ENCODE peak calls at places on chromosome 4, in seven cellular contexts. M is heart right ventricle, T is stomach, B is substantia nigra, O is endodermal cell, I is cardiac muscle cell, U is GM12878. K is an unnamed sample.

GRCh38 chr4:10371869-10372471 is 85.3 kb downstream of the ZNF518B start:
- DNase-seq in U (no peak), M (no peak), T (no peak), O (peak), I (peak), B (no peak), K (no peak)

GRCh38 chr4:145935253-145936141 is 3.1 kb downstream of the ZNF827 start:
- DNase-seq in I (peak), T (peak), M (peak), U (peak), O (peak), B (no peak), K (no peak)

GRCh38 chr4:75058486-75058885 is 125.6 kb downstream of the PARM1 start:
- DNase-seq in M (no peak), I (no peak), O (no peak), U (no peak), B (no peak), T (no peak), K (peak)

GRCh38 chr4:1376841-1377605 is 29.2 kb downstream of the NKX1-1 start:
- DNase-seq in I (no peak), T (no peak), M (peak), B (no peak), U (no peak), O (peak), K (no peak)

GRCh38 chr4:99947190-99947578 is 766 bp upstream of the DNAJB14 start:
- DNase-seq in M (no peak), U (no peak), O (no peak), B (no peak), I (no peak), T (no peak), K (no peak)

GRCh38 chr4:168569066-168569908 is 72.4 kb downstream of the PALLD start:
- DNase-seq in M (no peak), O (peak), U (no peak), I (peak), B (no peak), T (peak), K (no peak)

GRCh38 chr4:150348079-150348478 is 233.9 kb upstream of the MAB21L2 start:
- DNase-seq in M (no peak), B (no peak), O (no peak), T (no peak), U (no peak), I (peak), K (no peak)

GRCh38 chr4:94576163-94576562 is 124.4 kb downstream of the PDLIM5 start:
- DNase-seq in T (no peak), M (no peak), B (no peak), O (no peak), I (no peak), U (no peak), K (no peak)

GRCh38 chr4:169716677-169717076 is 41.1 kb downstream of the HPF1 start:
- DNase-seq in T (no peak), B (no peak), O (no peak), M (no peak), U (no peak), I (no peak), K (no peak)

GRCh38 chr4:1375761-1376322 is 28.8 kb downstream of the UVSSA start:
- DNase-seq in T (no peak), M (peak), U (no peak), O (peak), I (no peak), B (no peak), K (peak)

GRCh38 chr4:73501664-73502265 is 20.2 kb downstream of the AFM start:
- DNase-seq in U (no peak), T (no peak), M (no peak), B (no peak), O (no peak), I (no peak), K (no peak)

GRCh38 chr4:158769175-158769831 is 477 bp downstream of the FNIP2 start:
- DNase-seq in O (peak), T (peak), B (peak), I (no peak), U (no peak), M (peak), K (peak)

GRCh38 chr4:57037982-57038604 is 59.4 kb downstream of the POLR2B start:
- DNase-seq in B (no peak), U (no peak), M (peak), T (peak), O (peak), I (peak), K (peak)

GRCh38 chr4:115866364-115866896 is 753.0 kb upstream of the NDST4 start:
- DNase-seq in U (no peak), O (no peak), M (no peak), B (no peak), T (no peak), I (no peak), K (no peak)

GRCh38 chr4:61882381-61882780 is 682.3 kb downstream of the ADGRL3 start:
- DNase-seq in T (no peak), B (no peak), U (no peak), M (no peak), O (no peak), I (no peak), K (no peak)

GRCh38 chr4:61373901-61374611 is 173.9 kb downstream of the ADGRL3 start:
- DNase-seq in B (no peak), T (no peak), I (peak), M (no peak), O (no peak), U (no peak), K (no peak)

GRCh38 chr4:93237526-93237925 is 591.0 kb upstream of the ATOH1 start:
- DNase-seq in U (no peak), B (no peak), M (no peak), I (no peak), O (no peak), T (no peak), K (no peak)

GRCh38 chr4:52421811-52422213 is 237.3 kb downstream of the USP46 start:
- DNase-seq in T (no peak), B (no peak), O (no peak), M (no peak), I (no peak), U (no peak), K (no peak)

GRCh38 chr4:183807420-183808101 is 97.5 kb upstream of the STOX2 start:
- DNase-seq in O (no peak), I (no peak), B (no peak), M (no peak), T (no peak), U (no peak), K (no peak)

GRCh38 chr4:66097271-66097670 is 427.0 kb upstream of the EPHA5 start:
- DNase-seq in M (no peak), T (no peak), B (no peak), U (no peak), I (no peak), O (no peak), K (no peak)

GRCh38 chr4:179585761-179586160 is 2143.5 kb upstream of the AGA start:
- DNase-seq in T (no peak), M (no peak), B (no peak), I (no peak), U (no peak), O (no peak), K (no peak)

GRCh38 chr4:10015140-10015753 is 6.0 kb downstream of the SLC2A9 start:
- DNase-seq in T (peak), U (no peak), I (peak), M (no peak), O (peak), B (no peak), K (no peak)

GRCh38 chr4:184688447-184688846 is 38.9 kb downstream of the PRIMPOL start:
- DNase-seq in U (no peak), B (no peak), O (peak), I (peak), T (no peak), M (no peak), K (no peak)

GRCh38 chr4:152700151-152700550 is 20.4 kb upstream of the TMEM154 start:
- DNase-seq in U (no peak), O (peak), B (no peak), M (no peak), T (no peak), I (no peak), K (no peak)

GRCh38 chr4:155667538-155668511 is 1.2 kb downstream of the GUCY1A1 start:
- DNase-seq in O (peak), I (peak), M (peak), T (no peak), U (no peak), B (peak), K (peak)

GRCh38 chr4:147950840-147951239 is 219.0 kb downstream of the ARHGAP10 start:
- DNase-seq in I (no peak), U (no peak), M (no peak), T (no peak), B (no peak), O (no peak), K (no peak)

GRCh38 chr4:137393043-137393442 is 139.3 kb downstream of the PCDH18 start:
- DNase-seq in B (no peak), U (no peak), M (no peak), I (peak), O (no peak), T (no peak), K (no peak)

GRCh38 chr4:97106161-97106560 is 1037.1 kb downstream of the STPG2 start:
- DNase-seq in I (no peak), U (no peak), B (no peak), M (no peak), T (no peak), O (no peak), K (no peak)

GRCh38 chr4:88159137-88159725 is 792 bp upstream of the ABCG2 start:
- DNase-seq in B (no peak), I (peak), M (peak), O (peak), T (peak), U (no peak), K (peak)

GRCh38 chr4:8907596-8908205 is 36.1 kb upstream of the HMX1 start:
- DNase-seq in I (no peak), B (no peak), O (peak), T (no peak), U (no peak), M (no peak), K (peak)

GRCh38 chr4:173513651-173514050 is 16.4 kb downstream of the HAND2 start:
- DNase-seq in B (no peak), M (no peak), T (no peak), O (no peak), U (no peak), I (no peak), K (no peak)

GRCh38 chr4:138941037-138941436 is 74.5 kb upstream of the NOCT start:
- DNase-seq in T (no peak), O (no peak), M (no peak), B (no peak), U (no peak), I (no peak), K (no peak)

GRCh38 chr4:27790911-27791310 is 930.3 kb downstream of the STIM2 start:
- DNase-seq in U (no peak), O (no peak), M (no peak), I (no peak), T (no peak), B (no peak), K (no peak)

GRCh38 chr4:25991296-25991695 is 77.3 kb downstream of the SMIM20 start:
- DNase-seq in I (no peak), T (no peak), B (no peak), O (peak), M (no peak), U (no peak), K (no peak)

GRCh38 chr4:22029803-22030202 is 81.2 kb upstream of the KCNIP4 start:
- DNase-seq in O (no peak), M (no peak), I (no peak), U (no peak), T (no peak), B (no peak), K (no peak)

GRCh38 chr4:133969202-133969873 is 232.3 kb downstream of the PABPC4L start:
- DNase-seq in U (no peak), M (peak), B (no peak), T (no peak), O (no peak), I (peak), K (no peak)

GRCh38 chr4:186826866-186827541 is 103.3 kb upstream of the FAT1 start:
- DNase-seq in M (no peak), O (no peak), I (no peak), B (no peak), T (no peak), U (no peak), K (no peak)

GRCh38 chr4:170128219-170128804 is 38.6 kb upstream of the AADAT start:
- DNase-seq in M (no peak), O (no peak), T (no peak), B (no peak), I (no peak), U (no peak), K (no peak)

DNA sequence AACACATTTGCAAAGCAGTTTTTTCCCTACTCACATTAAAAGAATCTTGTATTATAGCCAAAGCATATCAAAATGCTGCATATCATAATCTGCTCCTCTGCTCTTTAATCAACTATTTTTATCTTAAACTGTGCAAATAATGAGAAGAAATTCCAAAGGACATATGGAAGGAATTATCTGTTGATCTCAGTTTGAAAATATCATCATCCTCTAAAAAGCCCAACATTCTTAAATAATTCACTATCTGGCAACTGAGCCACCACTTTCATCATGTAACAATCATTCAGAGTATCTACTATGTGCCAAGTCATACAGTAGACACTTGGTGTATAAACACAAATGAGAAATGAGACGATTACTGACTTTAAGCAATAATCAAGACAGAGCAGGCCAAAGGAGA is 63.0 kb downstream of the PRSS12 start:
- DNase-seq in M (no peak), T (no peak), U (no peak), O (no peak), B (no peak), I (no peak), K (no peak)
- H3K27ac ChIP-seq in M (no peak), T (no peak), U (no peak), O (no peak), B (no peak), I (no peak), K (no peak)

GRCh38 chr4:2480649-2481048 is 11.7 kb downstream of the RNF4 start:
- DNase-seq in M (no peak), T (no peak), I (no peak), B (no peak), U (no peak), O (no peak), K (no peak)
- H3K27ac ChIP-seq in M (no peak), T (no peak), I (no peak), B (no peak), U (no peak), O (no peak), K (no peak)

GRCh38 chr4:39528056-39528465 is 822 bp upstream of the UGDH start:
- DNase-seq in I (peak), O (no peak), B (no peak), T (no peak), M (no peak), U (no peak), K (peak)
- H3K27ac ChIP-seq in I (peak), O (peak), B (peak), T (peak), M (peak), U (peak), K (peak)

GRCh38 chr4:85531575-85532339 is 56.8 kb downstream of the ARHGAP24 start:
- DNase-seq in B (no peak), I (no peak), T (no peak), U (no peak), O (no peak), M (no peak), K (no peak)

GRCh38 chr4:85534120-85534519 is 59.2 kb downstream of the ARHGAP24 start:
- DNase-seq in M (no peak), U (no peak), I (no peak), T (no peak), O (no peak), B (no peak), K (no peak)
- H3K27ac ChIP-seq in M (no peak), U (no peak), I (no peak), T (no peak), O (no peak), B (no peak), K (no peak)

GRCh38 chr4:7068883-7069282 is 1.0 kb upstream of the GRPEL1 start:
- DNase-seq in T (no peak), B (no peak), U (no peak), M (no peak), I (no peak), O (peak), K (no peak)
- H3K27ac ChIP-seq in T (peak), B (peak), U (no peak), M (peak), I (peak), O (no peak), K (peak)

DNA sequence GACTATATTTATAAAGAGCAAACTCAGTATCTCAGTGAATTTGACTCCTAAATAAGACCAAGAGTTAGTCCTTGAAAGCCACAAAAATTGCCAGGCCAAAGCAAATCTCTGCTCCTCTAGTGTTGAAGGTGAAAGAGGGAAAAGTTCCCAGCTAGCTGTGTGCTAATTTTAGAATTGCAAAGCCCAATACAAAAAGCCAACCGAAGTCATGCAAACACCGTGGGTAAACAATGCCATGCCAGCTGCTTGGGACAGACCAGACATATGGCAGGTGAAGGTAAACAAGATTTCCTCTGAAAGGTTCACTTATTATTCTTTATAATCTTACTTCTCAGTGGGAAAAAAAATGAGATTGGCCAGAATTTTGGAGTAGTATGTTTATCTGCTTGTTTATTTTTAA is 80.5 kb upstream of the LNX1 start:
- DNase-seq in O (no peak), M (no peak), I (no peak), U (no peak), B (no peak), T (peak), K (no peak)
- H3K27ac ChIP-seq in O (no peak), M (no peak), I (no peak), U (no peak), B (no peak), T (peak), K (no peak)

GRCh38 chr4:35106091-35106734 is 1138.1 kb downstream of the ARAP2 start:
- DNase-seq in U (no peak), I (no peak), O (no peak), B (no peak), T (no peak), M (no peak), K (no peak)
- H3K27ac ChIP-seq in U (no peak), I (no peak), O (no peak), B (no peak), T (no peak), M (no peak), K (no peak)

K was measured in left lung.